ENCODE peak calls at places on chromosome 7, in four cellular contexts. H, E, Q and N are unnamed samples.

GRCh38 chr7:49244543-49244942 is 320.2 kb downstream of the CDC14C start:
- DNase-seq in H (no peak), E (no peak), Q (no peak), N (no peak)

GRCh38 chr7:131604841-131605279 is 48.4 kb upstream of the PODXL start:
- DNase-seq in H (peak), E (no peak), Q (no peak), N (peak)

GRCh38 chr7:146319625-146320024 is 203.0 kb downstream of the CNTNAP2 start:
- DNase-seq in H (no peak), E (no peak), Q (no peak), N (no peak)

GRCh38 chr7:108455524-108455832 is 758 bp downstream of the NRCAM start:
- DNase-seq in H (no peak), E (no peak), Q (no peak), N (no peak)

GRCh38 chr7:147188485-147188884 is 1071.9 kb downstream of the CNTNAP2 start:
- DNase-seq in H (no peak), E (no peak), Q (no peak), N (no peak)

GRCh38 chr7:152335900-152336571 is 99.8 kb downstream of the KMT2C start:
- DNase-seq in H (no peak), E (no peak), Q (no peak), N (no peak)

GRCh38 chr7:26348987-26349809 is 57.5 kb downstream of the SNX10 start:
- DNase-seq in H (no peak), E (no peak), Q (no peak), N (no peak)

GRCh38 chr7:155166108-155166507 is 96.0 kb downstream of the HTR5A start:
- DNase-seq in H (no peak), E (no peak), Q (no peak), N (no peak)

GRCh38 chr7:106425017-106425719 is 140.4 kb upstream of the NAMPT start:
- DNase-seq in H (peak), E (no peak), Q (peak), N (no peak)

GRCh38 chr7:69837387-69838068 is 239.3 kb downstream of the AUTS2 start:
- DNase-seq in H (no peak), E (peak), Q (no peak), N (peak)

GRCh38 chr7:39428221-39428620 is 138.0 kb upstream of the YAE1 start:
- DNase-seq in H (peak), E (no peak), Q (no peak), N (no peak)

GRCh38 chr7:41239596-41239995 is 463.3 kb downstream of the INHBA start:
- DNase-seq in H (no peak), E (no peak), Q (no peak), N (no peak)

GRCh38 chr7:99733448-99733847 is 1.5 kb downstream of the CYP3A7 start:
- DNase-seq in H (no peak), E (no peak), Q (no peak), N (peak)

GRCh38 chr7:128863433-128863989 is 855 bp downstream of the ATP6V1F start:
- DNase-seq in H (peak), E (peak), Q (no peak), N (no peak)

GRCh38 chr7:158067219-158067930 is 520.2 kb downstream of the PTPRN2 start:
- DNase-seq in H (no peak), E (no peak), Q (no peak), N (no peak)

GRCh38 chr7:44306608-44307007 is 18.8 kb downstream of the CAMK2B start:
- DNase-seq in H (no peak), E (no peak), Q (no peak), N (no peak)

GRCh38 chr7:80386686-80387085 is 125.2 kb downstream of the GNAT3 start:
- DNase-seq in H (peak), E (no peak), Q (no peak), N (no peak)

GRCh38 chr7:55128693-55129394 is 110.0 kb downstream of the EGFR start:
- DNase-seq in H (no peak), E (no peak), Q (no peak), N (no peak)

GRCh38 chr7:7344583-7344982 is 162.2 kb downstream of the C1GALT1 start:
- DNase-seq in H (no peak), E (no peak), Q (no peak), N (no peak)

GRCh38 chr7:51428226-51428887 is 111.7 kb upstream of the COBL start:
- DNase-seq in H (no peak), E (no peak), Q (no peak), N (no peak)

GRCh38 chr7:151008143-151008510 is 16.2 kb downstream of the ATG9B start:
- DNase-seq in H (no peak), E (no peak), Q (no peak), N (no peak)

GRCh38 chr7:23653942-23654341 is 26.1 kb upstream of the FAM221A start:
- DNase-seq in H (no peak), E (no peak), Q (no peak), N (no peak)

GRCh38 chr7:74709880-74710671 is 52.6 kb downstream of the GTF2I start:
- DNase-seq in H (no peak), E (no peak), Q (no peak), N (no peak)